ENCODE peak calls at places on chromosomes 1 and 21, in nine cellular contexts. G, I, C, M, P, E, W, F and Z are unnamed samples.

GRCh38 chr1:166843769-166844596 is 4.7 kb downstream of the POGK start:
- DNase-seq in M (no peak), I (no peak), G (no peak), P (no peak), C (no peak), W (no peak), F (no peak), E (no peak), Z (no peak)

GRCh38 chr1:230826166-230826875 is 42.0 kb downstream of the C1orf198 start:
- DNase-seq in G (no peak), I (no peak), M (no peak), P (no peak), E (no peak), F (no peak), W (no peak), C (no peak), Z (no peak)

GRCh38 chr1:183881387-183882084 is 76.6 kb downstream of the RGL1 start:
- DNase-seq in W (peak; percentile 55), C (peak; percentile 56), M (no peak), I (peak; percentile 94), G (peak; percentile 88), P (no peak), E (peak; percentile 80), F (peak; percentile 86), Z (no peak)

GRCh38 chr1:61210435-61211012 is 128.2 kb downstream of the NFIA start:
- DNase-seq in I (no peak), M (peak; percentile 16), C (no peak), W (no peak), E (no peak), P (no peak), F (no peak), G (peak; percentile 24), Z (no peak)

GRCh38 chr1:56494306-56494705 is 85.1 kb downstream of the PLPP3 start:
- DNase-seq in C (no peak), G (no peak), M (no peak), W (no peak), F (no peak), E (no peak), I (no peak), P (no peak), Z (no peak)

GRCh38 chr1:244239261-244239770 is 188.2 kb downstream of the ZBTB18 start:
- DNase-seq in E (no peak), W (no peak), P (no peak), M (no peak), I (peak; percentile 10), G (peak; percentile 34), F (no peak), C (no peak), Z (no peak)

GRCh38 chr1:14238472-14239059 is 359.9 kb upstream of the KAZN start:
- DNase-seq in G (no peak), W (peak; percentile 71), P (no peak), F (peak; percentile 63), E (no peak), C (no peak), M (no peak), I (no peak), Z (no peak)

GRCh38 chr1:153364181-153364580 is 6.5 kb downstream of the S100A9 start:
- DNase-seq in G (no peak), F (no peak), W (no peak), I (no peak), E (no peak), P (no peak), M (no peak), C (no peak), Z (no peak)

GRCh38 chr1:200969726-200970521 is 53.6 kb downstream of the KIF21B start:
- DNase-seq in F (peak; percentile 50), C (no peak), M (no peak), I (no peak), P (peak; percentile 6), G (no peak), E (no peak), W (no peak), Z (peak; percentile 88)

GRCh38 chr1:38394303-38394702 is 347.7 kb upstream of the POU3F1 start:
- DNase-seq in C (no peak), W (no peak), M (no peak), I (no peak), G (no peak), P (no peak), E (no peak), F (no peak), Z (no peak)

GRCh38 chr1:162300057-162300917 is 76.4 kb downstream of the SPATA46 start:
- DNase-seq in I (no peak), F (no peak), G (no peak), P (no peak), C (no peak), W (no peak), M (no peak), E (no peak), Z (no peak)

GRCh38 chr21:34979383-34979782 is 69.7 kb downstream of the RUNX1 start:
- DNase-seq in W (no peak), F (no peak), G (no peak), M (no peak), C (no peak), I (no peak), P (no peak), E (no peak), Z (no peak)